ENCODE peak calls at places on chromosomes 11 and 22, in six cellular contexts. One of them, this sample, is unnamed.
A peak's percentile ranks its signal among the peaks of the same experiment; 100 is the strongest.

GRCh38 chr11:19547044-19547443 is 165.6 kb upstream of the NAV2 start:
- DNase-seq in CD4-positive, alpha-beta T cell: no peak
- DNase-seq in cardiac fibroblast: no peak
- DNase-seq in tibial nerve: no peak
- DNase-seq in nephron progenitor cell: no peak
- DNase-seq in type B pancreatic cell: no peak
- DNase-seq in this sample: no peak

GRCh38 chr11:85723088-85723487 is 37.1 kb upstream of the CCDC89 start:
- DNase-seq in CD4-positive, alpha-beta T cell: no peak
- DNase-seq in cardiac fibroblast: no peak
- DNase-seq in tibial nerve: no peak
- DNase-seq in nephron progenitor cell: no peak
- DNase-seq in type B pancreatic cell: no peak
- DNase-seq in this sample: no peak

GRCh38 chr11:106493751-106494150 is 416.3 kb downstream of the AASDHPPT start:
- DNase-seq in CD4-positive, alpha-beta T cell: no peak
- DNase-seq in cardiac fibroblast: peak; percentile 29
- DNase-seq in tibial nerve: no peak
- DNase-seq in nephron progenitor cell: no peak
- DNase-seq in type B pancreatic cell: no peak
- DNase-seq in this sample: no peak

GRCh38 chr22:19174106-19175025 is 4.2 kb downstream of the SLC25A1 start:
- DNase-seq in CD4-positive, alpha-beta T cell: no peak
- DNase-seq in cardiac fibroblast: peak; percentile 91
- DNase-seq in tibial nerve: peak; percentile 68
- DNase-seq in nephron progenitor cell: peak; percentile 36
- DNase-seq in type B pancreatic cell: no peak
- DNase-seq in this sample: no peak

GRCh38 chr11:26344647-26345046 is 12.7 kb downstream of the ANO3 start:
- DNase-seq in CD4-positive, alpha-beta T cell: no peak
- DNase-seq in cardiac fibroblast: peak; percentile 67
- DNase-seq in tibial nerve: no peak
- DNase-seq in nephron progenitor cell: no peak
- DNase-seq in type B pancreatic cell: no peak
- DNase-seq in this sample: no peak

GRCh38 chr11:20355221-20356219 is 8.0 kb upstream of the HTATIP2 start:
- DNase-seq in CD4-positive, alpha-beta T cell: no peak
- DNase-seq in cardiac fibroblast: peak; percentile 68
- DNase-seq in tibial nerve: no peak
- DNase-seq in nephron progenitor cell: peak; percentile 35
- DNase-seq in type B pancreatic cell: no peak
- DNase-seq in this sample: no peak

GRCh38 chr11:112228706-112229105 is 2.5 kb downstream of the PTS start:
- DNase-seq in CD4-positive, alpha-beta T cell: no peak
- DNase-seq in cardiac fibroblast: no peak
- DNase-seq in tibial nerve: no peak
- DNase-seq in nephron progenitor cell: no peak
- DNase-seq in type B pancreatic cell: no peak
- DNase-seq in this sample: no peak

GRCh38 chr22:49290711-49291110 is 537.0 kb downstream of the BRD1 start:
- DNase-seq in CD4-positive, alpha-beta T cell: no peak
- DNase-seq in cardiac fibroblast: no peak
- DNase-seq in tibial nerve: peak; percentile 3
- DNase-seq in nephron progenitor cell: no peak
- DNase-seq in type B pancreatic cell: peak; percentile 42
- DNase-seq in this sample: no peak

GRCh38 chr11:124760205-124760652 is 1.9 kb downstream of the ESAM start:
- DNase-seq in CD4-positive, alpha-beta T cell: no peak
- DNase-seq in cardiac fibroblast: no peak
- DNase-seq in tibial nerve: no peak
- DNase-seq in nephron progenitor cell: no peak
- DNase-seq in type B pancreatic cell: no peak
- DNase-seq in this sample: no peak

GRCh38 chr11:45264839-45265515 is 21.2 kb downstream of the SYT13 start:
- DNase-seq in CD4-positive, alpha-beta T cell: no peak
- DNase-seq in cardiac fibroblast: peak; percentile 97
- DNase-seq in tibial nerve: no peak
- DNase-seq in nephron progenitor cell: no peak
- DNase-seq in type B pancreatic cell: no peak
- DNase-seq in this sample: no peak

GRCh38 chr22:32801436-32802290 is at the start of gene TIMP3:
- DNase-seq in CD4-positive, alpha-beta T cell: no peak
- DNase-seq in cardiac fibroblast: peak; percentile 44
- DNase-seq in tibial nerve: peak; percentile 92
- DNase-seq in nephron progenitor cell: peak; percentile 87
- DNase-seq in type B pancreatic cell: peak; percentile 83
- DNase-seq in this sample: no peak

GRCh38 chr11:16945671-16946469 is 68.3 kb downstream of the PLEKHA7 start:
- DNase-seq in CD4-positive, alpha-beta T cell: no peak
- DNase-seq in cardiac fibroblast: peak; percentile 74
- DNase-seq in tibial nerve: no peak
- DNase-seq in nephron progenitor cell: peak; percentile 55
- DNase-seq in type B pancreatic cell: no peak
- DNase-seq in this sample: no peak

GRCh38 chr11:122872046-122872445 is 10.5 kb upstream of the JHY start:
- DNase-seq in CD4-positive, alpha-beta T cell: no peak
- DNase-seq in cardiac fibroblast: no peak
- DNase-seq in tibial nerve: no peak
- DNase-seq in nephron progenitor cell: no peak
- DNase-seq in type B pancreatic cell: no peak
- DNase-seq in this sample: no peak

GRCh38 chr22:31400023-31400397 is 606 bp downstream of the DRG1 start:
- DNase-seq in CD4-positive, alpha-beta T cell: no peak
- DNase-seq in cardiac fibroblast: peak; percentile 27
- DNase-seq in tibial nerve: no peak
- DNase-seq in nephron progenitor cell: peak; percentile 8
- DNase-seq in type B pancreatic cell: no peak
- DNase-seq in this sample: no peak

GRCh38 chr11:79727221-79727620 is 286.4 kb upstream of the TENM4 start:
- DNase-seq in CD4-positive, alpha-beta T cell: no peak
- DNase-seq in cardiac fibroblast: no peak
- DNase-seq in tibial nerve: no peak
- DNase-seq in nephron progenitor cell: no peak
- DNase-seq in type B pancreatic cell: no peak
- DNase-seq in this sample: no peak

GRCh38 chr22:46537946-46538815 is 761 bp upstream of the CELSR1 start:
- DNase-seq in CD4-positive, alpha-beta T cell: no peak
- DNase-seq in cardiac fibroblast: peak; percentile 38
- DNase-seq in tibial nerve: no peak
- DNase-seq in nephron progenitor cell: peak; percentile 62
- DNase-seq in type B pancreatic cell: no peak
- DNase-seq in this sample: no peak

GRCh38 chr22:38240734-38241252 is 32.0 kb downstream of the TMEM184B start:
- DNase-seq in CD4-positive, alpha-beta T cell: no peak
- DNase-seq in cardiac fibroblast: peak; percentile 89
- DNase-seq in tibial nerve: no peak
- DNase-seq in nephron progenitor cell: no peak
- DNase-seq in type B pancreatic cell: no peak
- DNase-seq in this sample: no peak

GRCh38 chr22:35625763-35626162 is 8.6 kb upstream of the MB start:
- DNase-seq in CD4-positive, alpha-beta T cell: no peak
- DNase-seq in cardiac fibroblast: no peak
- DNase-seq in tibial nerve: no peak
- DNase-seq in nephron progenitor cell: no peak
- DNase-seq in type B pancreatic cell: no peak
- DNase-seq in this sample: no peak

GRCh38 chr11:41872458-41872857 is 413.0 kb upstream of the LRRC4C start:
- DNase-seq in CD4-positive, alpha-beta T cell: no peak
- DNase-seq in cardiac fibroblast: no peak
- DNase-seq in tibial nerve: no peak
- DNase-seq in nephron progenitor cell: no peak
- DNase-seq in type B pancreatic cell: no peak
- DNase-seq in this sample: no peak

GRCh38 chr22:30806391-30806861 is 111.8 kb downstream of the OSBP2 start:
- DNase-seq in CD4-positive, alpha-beta T cell: no peak
- DNase-seq in cardiac fibroblast: peak; percentile 51
- DNase-seq in tibial nerve: no peak
- DNase-seq in nephron progenitor cell: peak; percentile 27
- DNase-seq in type B pancreatic cell: no peak
- DNase-seq in this sample: peak; percentile 85

GRCh38 chr11:110928373-110928772 is 216.1 kb upstream of the ARHGAP20 start:
- DNase-seq in CD4-positive, alpha-beta T cell: no peak
- DNase-seq in cardiac fibroblast: no peak
- DNase-seq in tibial nerve: no peak
- DNase-seq in nephron progenitor cell: no peak
- DNase-seq in type B pancreatic cell: no peak
- DNase-seq in this sample: no peak

GRCh38 chr22:20980523-20980922 is 1.6 kb upstream of the LZTR1 start:
- DNase-seq in CD4-positive, alpha-beta T cell: no peak
- DNase-seq in cardiac fibroblast: no peak
- DNase-seq in tibial nerve: no peak
- DNase-seq in nephron progenitor cell: no peak
- DNase-seq in type B pancreatic cell: no peak
- DNase-seq in this sample: no peak

GRCh38 chr22:20983081-20983745 is 1.1 kb downstream of the LZTR1 start:
- DNase-seq in CD4-positive, alpha-beta T cell: no peak
- DNase-seq in cardiac fibroblast: no peak
- DNase-seq in tibial nerve: no peak
- DNase-seq in nephron progenitor cell: no peak
- DNase-seq in type B pancreatic cell: no peak
- DNase-seq in this sample: no peak

GRCh38 chr22:20982563-20982882 is 426 bp downstream of the LZTR1 start:
- DNase-seq in CD4-positive, alpha-beta T cell: no peak
- DNase-seq in cardiac fibroblast: no peak
- DNase-seq in tibial nerve: no peak
- DNase-seq in nephron progenitor cell: no peak
- DNase-seq in type B pancreatic cell: no peak
- DNase-seq in this sample: no peak

GRCh38 chr22:20980938-20981722 is 967 bp upstream of the LZTR1 start:
- DNase-seq in CD4-positive, alpha-beta T cell: no peak
- DNase-seq in cardiac fibroblast: no peak
- DNase-seq in tibial nerve: no peak
- DNase-seq in nephron progenitor cell: no peak
- DNase-seq in type B pancreatic cell: no peak
- DNase-seq in this sample: no peak

GRCh38 chr22:20981787-20982562 is at the start of gene LZTR1:
- DNase-seq in CD4-positive, alpha-beta T cell: peak; percentile 57
- DNase-seq in cardiac fibroblast: peak; percentile 85
- DNase-seq in tibial nerve: peak; percentile 66
- DNase-seq in nephron progenitor cell: peak; percentile 81
- DNase-seq in type B pancreatic cell: peak; percentile 85
- DNase-seq in this sample: no peak
- TF ChIP-seq CTCF in CD4-positive, alpha-beta T cell: peak; percentile 52
- TF ChIP-seq CTCF in cardiac fibroblast: peak; percentile 72
- TF ChIP-seq CTCF in tibial nerve: peak; percentile 31
- TF ChIP-seq CTCF in nephron progenitor cell: no peak
- TF ChIP-seq CTCF in type B pancreatic cell: peak; percentile 57
- TF ChIP-seq CTCF in this sample: peak; percentile 63

DNA sequence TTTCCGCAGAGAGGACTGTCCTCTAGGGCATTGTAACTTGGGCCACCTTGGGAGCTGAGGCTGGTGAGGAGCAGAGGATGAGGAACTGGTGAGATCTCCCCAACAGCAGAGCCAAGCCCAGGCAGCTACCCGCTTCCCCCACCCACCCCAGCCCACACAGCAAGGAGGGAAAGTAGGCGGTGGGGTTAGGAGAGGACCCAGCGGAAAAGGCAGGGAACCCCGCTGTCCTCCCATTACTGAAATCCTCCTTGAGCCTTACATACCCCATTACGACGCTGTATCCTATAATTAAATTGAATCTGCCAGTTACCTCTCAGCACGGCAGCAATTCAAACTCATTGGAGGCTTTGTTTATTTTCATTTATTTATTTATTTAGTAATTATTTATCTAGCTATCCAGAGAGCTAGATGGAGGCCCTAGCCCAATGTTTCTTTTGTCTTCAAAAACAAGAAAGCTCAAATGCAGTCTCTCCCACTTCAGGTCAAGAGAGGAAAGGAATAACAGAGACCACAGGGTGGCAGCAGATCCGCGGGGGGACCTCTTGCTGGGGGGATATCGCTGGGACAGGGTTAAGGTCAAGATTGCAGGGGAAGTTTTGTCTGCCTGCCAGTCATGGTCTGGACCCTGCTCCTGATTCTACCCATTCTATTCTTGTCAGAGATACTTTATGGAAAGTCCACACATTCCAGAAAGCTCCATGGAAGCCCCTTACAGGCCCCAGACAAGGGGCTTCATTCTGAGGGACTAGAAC is 218.0 kb downstream of the ST3GAL4 start:
- DNase-seq in CD4-positive, alpha-beta T cell: no peak
- DNase-seq in cardiac fibroblast: no peak
- DNase-seq in tibial nerve: no peak
- DNase-seq in nephron progenitor cell: peak; percentile 46
- DNase-seq in type B pancreatic cell: no peak
- DNase-seq in this sample: no peak
- TF ChIP-seq CTCF in CD4-positive, alpha-beta T cell: no peak
- TF ChIP-seq CTCF in cardiac fibroblast: no peak
- TF ChIP-seq CTCF in tibial nerve: no peak
- TF ChIP-seq CTCF in nephron progenitor cell: peak; percentile 47
- TF ChIP-seq CTCF in type B pancreatic cell: peak; percentile 60
- TF ChIP-seq CTCF in this sample: peak; percentile 27

GRCh38 chr11:88375927-88376470 is 38.5 kb upstream of the CTSC start:
- DNase-seq in CD4-positive, alpha-beta T cell: no peak
- DNase-seq in cardiac fibroblast: no peak
- DNase-seq in tibial nerve: no peak
- DNase-seq in nephron progenitor cell: no peak
- DNase-seq in type B pancreatic cell: no peak
- DNase-seq in this sample: no peak

GRCh38 chr11:88378422-88379066 is 41.0 kb upstream of the CTSC start:
- DNase-seq in CD4-positive, alpha-beta T cell: no peak
- DNase-seq in cardiac fibroblast: no peak
- DNase-seq in tibial nerve: no peak
- DNase-seq in nephron progenitor cell: no peak
- DNase-seq in type B pancreatic cell: no peak
- DNase-seq in this sample: no peak

GRCh38 chr11:88377661-88378060 is 40.1 kb upstream of the CTSC start:
- DNase-seq in CD4-positive, alpha-beta T cell: no peak
- DNase-seq in cardiac fibroblast: no peak
- DNase-seq in tibial nerve: no peak
- DNase-seq in nephron progenitor cell: no peak
- DNase-seq in type B pancreatic cell: no peak
- DNase-seq in this sample: no peak

GRCh38 chr11:88377151-88377550 is 39.6 kb upstream of the CTSC start:
- DNase-seq in CD4-positive, alpha-beta T cell: no peak
- DNase-seq in cardiac fibroblast: no peak
- DNase-seq in tibial nerve: no peak
- DNase-seq in nephron progenitor cell: no peak
- DNase-seq in type B pancreatic cell: no peak
- DNase-seq in this sample: no peak
- TF ChIP-seq CTCF in CD4-positive, alpha-beta T cell: no peak
- TF ChIP-seq CTCF in cardiac fibroblast: no peak
- TF ChIP-seq CTCF in tibial nerve: no peak
- TF ChIP-seq CTCF in nephron progenitor cell: no peak
- TF ChIP-seq CTCF in type B pancreatic cell: no peak
- TF ChIP-seq CTCF in this sample: no peak

DNA sequence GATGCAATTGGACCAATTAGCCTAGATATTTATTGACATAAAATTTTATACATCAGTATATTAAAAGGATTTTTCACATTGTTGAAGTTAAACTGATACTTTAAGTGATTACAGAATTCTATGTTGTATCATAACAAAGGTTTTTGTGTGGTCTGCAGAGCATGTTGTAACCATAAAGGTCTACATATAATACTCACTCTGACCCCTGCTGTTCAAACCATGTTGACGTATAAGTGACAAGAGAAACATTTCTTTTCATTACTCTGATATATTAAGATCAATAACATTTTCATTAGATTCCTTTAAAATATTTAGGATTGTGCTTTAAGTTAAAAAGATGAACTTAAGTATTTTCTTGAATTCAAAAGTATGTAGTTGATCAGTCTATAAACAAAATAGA is 63.9 kb downstream of the GAS2 start:
- DNase-seq in CD4-positive, alpha-beta T cell: no peak
- DNase-seq in cardiac fibroblast: peak; percentile 17
- DNase-seq in tibial nerve: no peak
- DNase-seq in nephron progenitor cell: no peak
- DNase-seq in type B pancreatic cell: no peak
- DNase-seq in this sample: no peak
- TF ChIP-seq CTCF in CD4-positive, alpha-beta T cell: peak; percentile 52
- TF ChIP-seq CTCF in cardiac fibroblast: no peak
- TF ChIP-seq CTCF in tibial nerve: no peak
- TF ChIP-seq CTCF in nephron progenitor cell: no peak
- TF ChIP-seq CTCF in type B pancreatic cell: peak; percentile 59
- TF ChIP-seq CTCF in this sample: peak; percentile 61